ENCODE peak calls at places on chromosomes 11 and 22, in seven cellular contexts. One of them, this sample, is unnamed.

GRCh38 chr11:1358286-1358685 is 31.4 kb upstream of the BRSK2 start:
- DNase-seq in cardiac septum: no peak
- DNase-seq in stimulated activated CD8-positive, alpha-beta memory T cell treated with anti-CD3 and anti-CD28 coated beads, Interleukin-15, amount 100 ng/mL, for 4 hours: no peak
- DNase-seq in amygdala: no peak
- DNase-seq in PC-9: no peak
- DNase-seq in iPS DF 6.9: no peak
- DNase-seq in IMR-90: peak
- DNase-seq in this sample: no peak

GRCh38 chr11:19935507-19935906 is 222.9 kb downstream of the NAV2 start:
- DNase-seq in amygdala: no peak
- DNase-seq in iPS DF 6.9: peak
- DNase-seq in IMR-90: peak
- DNase-seq in cardiac septum: no peak
- DNase-seq in stimulated activated CD8-positive, alpha-beta memory T cell treated with anti-CD3 and anti-CD28 coated beads, Interleukin-15, amount 100 ng/mL, for 4 hours: no peak
- DNase-seq in PC-9: peak
- DNase-seq in this sample: no peak

GRCh38 chr11:76240143-76240505 is 33.8 kb upstream of the WNT11 start:
- DNase-seq in iPS DF 6.9: no peak
- DNase-seq in IMR-90: no peak
- DNase-seq in cardiac septum: no peak
- DNase-seq in stimulated activated CD8-positive, alpha-beta memory T cell treated with anti-CD3 and anti-CD28 coated beads, Interleukin-15, amount 100 ng/mL, for 4 hours: no peak
- DNase-seq in amygdala: no peak
- DNase-seq in PC-9: no peak
- DNase-seq in this sample: no peak

GRCh38 chr22:33515733-33516297 is 404.5 kb downstream of the LARGE1 start:
- DNase-seq in amygdala: no peak
- DNase-seq in PC-9: no peak
- DNase-seq in stimulated activated CD8-positive, alpha-beta memory T cell treated with anti-CD3 and anti-CD28 coated beads, Interleukin-15, amount 100 ng/mL, for 4 hours: no peak
- DNase-seq in IMR-90: no peak
- DNase-seq in cardiac septum: no peak
- DNase-seq in iPS DF 6.9: no peak
- DNase-seq in this sample: no peak

GRCh38 chr11:114774599-114775365 is 96.5 kb downstream of the NXPE2 start:
- DNase-seq in iPS DF 6.9: peak
- DNase-seq in amygdala: peak
- DNase-seq in stimulated activated CD8-positive, alpha-beta memory T cell treated with anti-CD3 and anti-CD28 coated beads, Interleukin-15, amount 100 ng/mL, for 4 hours: no peak
- DNase-seq in cardiac septum: no peak
- DNase-seq in PC-9: no peak
- DNase-seq in IMR-90: peak
- DNase-seq in this sample: no peak

GRCh38 chr11:114036156-114036811 is 23.2 kb upstream of the ZBTB16 start:
- DNase-seq in amygdala: no peak
- DNase-seq in iPS DF 6.9: peak
- DNase-seq in IMR-90: peak
- DNase-seq in stimulated activated CD8-positive, alpha-beta memory T cell treated with anti-CD3 and anti-CD28 coated beads, Interleukin-15, amount 100 ng/mL, for 4 hours: peak
- DNase-seq in PC-9: no peak
- DNase-seq in cardiac septum: peak
- DNase-seq in this sample: peak

GRCh38 chr11:44145011-44145777 is 49.7 kb downstream of the EXT2 start:
- DNase-seq in IMR-90: peak
- DNase-seq in cardiac septum: no peak
- DNase-seq in PC-9: no peak
- DNase-seq in amygdala: no peak
- DNase-seq in stimulated activated CD8-positive, alpha-beta memory T cell treated with anti-CD3 and anti-CD28 coated beads, Interleukin-15, amount 100 ng/mL, for 4 hours: no peak
- DNase-seq in iPS DF 6.9: no peak
- DNase-seq in this sample: no peak

GRCh38 chr11:108432783-108433182 is 34.5 kb downstream of the C11orf65 start:
- DNase-seq in amygdala: no peak
- DNase-seq in PC-9: no peak
- DNase-seq in cardiac septum: no peak
- DNase-seq in IMR-90: peak
- DNase-seq in stimulated activated CD8-positive, alpha-beta memory T cell treated with anti-CD3 and anti-CD28 coated beads, Interleukin-15, amount 100 ng/mL, for 4 hours: no peak
- DNase-seq in iPS DF 6.9: no peak
- DNase-seq in this sample: no peak

GRCh38 chr11:43825217-43825816 is 55.3 kb upstream of the ALKBH3 start:
- DNase-seq in cardiac septum: no peak
- DNase-seq in amygdala: no peak
- DNase-seq in stimulated activated CD8-positive, alpha-beta memory T cell treated with anti-CD3 and anti-CD28 coated beads, Interleukin-15, amount 100 ng/mL, for 4 hours: no peak
- DNase-seq in PC-9: no peak
- DNase-seq in iPS DF 6.9: no peak
- DNase-seq in IMR-90: peak
- DNase-seq in this sample: no peak

GRCh38 chr11:126318642-126319373 is 14.9 kb downstream of the DCPS start:
- DNase-seq in iPS DF 6.9: no peak
- DNase-seq in cardiac septum: no peak
- DNase-seq in amygdala: no peak
- DNase-seq in PC-9: no peak
- DNase-seq in stimulated activated CD8-positive, alpha-beta memory T cell treated with anti-CD3 and anti-CD28 coated beads, Interleukin-15, amount 100 ng/mL, for 4 hours: no peak
- DNase-seq in IMR-90: peak
- DNase-seq in this sample: no peak

GRCh38 chr22:37122598-37123180 is 13.2 kb upstream of the TMPRSS6 start:
- DNase-seq in stimulated activated CD8-positive, alpha-beta memory T cell treated with anti-CD3 and anti-CD28 coated beads, Interleukin-15, amount 100 ng/mL, for 4 hours: no peak
- DNase-seq in amygdala: no peak
- DNase-seq in cardiac septum: no peak
- DNase-seq in IMR-90: no peak
- DNase-seq in iPS DF 6.9: no peak
- DNase-seq in PC-9: no peak
- DNase-seq in this sample: no peak

GRCh38 chr11:129298990-129299389 is 76.7 kb upstream of the BARX2 start:
- DNase-seq in IMR-90: no peak
- DNase-seq in amygdala: no peak
- DNase-seq in stimulated activated CD8-positive, alpha-beta memory T cell treated with anti-CD3 and anti-CD28 coated beads, Interleukin-15, amount 100 ng/mL, for 4 hours: no peak
- DNase-seq in cardiac septum: no peak
- DNase-seq in PC-9: no peak
- DNase-seq in iPS DF 6.9: no peak
- DNase-seq in this sample: no peak

GRCh38 chr22:45777852-45778172 is 106.2 kb downstream of the ATXN10 start:
- DNase-seq in cardiac septum: no peak
- DNase-seq in IMR-90: no peak
- DNase-seq in PC-9: no peak
- DNase-seq in stimulated activated CD8-positive, alpha-beta memory T cell treated with anti-CD3 and anti-CD28 coated beads, Interleukin-15, amount 100 ng/mL, for 4 hours: no peak
- DNase-seq in iPS DF 6.9: no peak
- DNase-seq in amygdala: no peak
- DNase-seq in this sample: no peak

GRCh38 chr11:7204778-7205177 is 46.9 kb upstream of the SYT9 start:
- DNase-seq in cardiac septum: no peak
- DNase-seq in PC-9: no peak
- DNase-seq in amygdala: no peak
- DNase-seq in IMR-90: no peak
- DNase-seq in stimulated activated CD8-positive, alpha-beta memory T cell treated with anti-CD3 and anti-CD28 coated beads, Interleukin-15, amount 100 ng/mL, for 4 hours: no peak
- DNase-seq in iPS DF 6.9: no peak
- DNase-seq in this sample: no peak

GRCh38 chr11:130163346-130164220 is 4.0 kb downstream of the ST14 start:
- DNase-seq in amygdala: no peak
- DNase-seq in stimulated activated CD8-positive, alpha-beta memory T cell treated with anti-CD3 and anti-CD28 coated beads, Interleukin-15, amount 100 ng/mL, for 4 hours: no peak
- DNase-seq in IMR-90: no peak
- DNase-seq in iPS DF 6.9: no peak
- DNase-seq in PC-9: peak
- DNase-seq in cardiac septum: no peak
- DNase-seq in this sample: no peak

GRCh38 chr11:129280027-129280811 is 88.1 kb upstream of the ARHGAP32 start:
- DNase-seq in cardiac septum: no peak
- DNase-seq in stimulated activated CD8-positive, alpha-beta memory T cell treated with anti-CD3 and anti-CD28 coated beads, Interleukin-15, amount 100 ng/mL, for 4 hours: no peak
- DNase-seq in PC-9: no peak
- DNase-seq in iPS DF 6.9: no peak
- DNase-seq in IMR-90: peak
- DNase-seq in amygdala: no peak
- DNase-seq in this sample: no peak

GRCh38 chr11:37026326-37026725 is 428.3 kb upstream of the RAG2 start:
- DNase-seq in cardiac septum: no peak
- DNase-seq in IMR-90: no peak
- DNase-seq in stimulated activated CD8-positive, alpha-beta memory T cell treated with anti-CD3 and anti-CD28 coated beads, Interleukin-15, amount 100 ng/mL, for 4 hours: no peak
- DNase-seq in PC-9: no peak
- DNase-seq in amygdala: no peak
- DNase-seq in iPS DF 6.9: peak
- DNase-seq in this sample: no peak

GRCh38 chr11:45079943-45080719 is 66.3 kb upstream of the PRDM11 start:
- DNase-seq in cardiac septum: no peak
- DNase-seq in iPS DF 6.9: no peak
- DNase-seq in IMR-90: no peak
- DNase-seq in amygdala: no peak
- DNase-seq in PC-9: no peak
- DNase-seq in stimulated activated CD8-positive, alpha-beta memory T cell treated with anti-CD3 and anti-CD28 coated beads, Interleukin-15, amount 100 ng/mL, for 4 hours: peak
- DNase-seq in this sample: no peak

GRCh38 chr11:85718991-85719807 is 33.2 kb upstream of the CCDC89 start:
- DNase-seq in IMR-90: peak
- DNase-seq in cardiac septum: peak
- DNase-seq in iPS DF 6.9: peak
- DNase-seq in amygdala: no peak
- DNase-seq in stimulated activated CD8-positive, alpha-beta memory T cell treated with anti-CD3 and anti-CD28 coated beads, Interleukin-15, amount 100 ng/mL, for 4 hours: no peak
- DNase-seq in PC-9: peak
- DNase-seq in this sample: no peak

GRCh38 chr11:120817131-120817530 is 206.8 kb upstream of the TBCEL start:
- DNase-seq in iPS DF 6.9: no peak
- DNase-seq in amygdala: peak
- DNase-seq in IMR-90: no peak
- DNase-seq in stimulated activated CD8-positive, alpha-beta memory T cell treated with anti-CD3 and anti-CD28 coated beads, Interleukin-15, amount 100 ng/mL, for 4 hours: no peak
- DNase-seq in cardiac septum: no peak
- DNase-seq in PC-9: no peak
- DNase-seq in this sample: no peak

GRCh38 chr22:21650823-21651520 is 8.9 kb downstream of the SDF2L1 start:
- DNase-seq in iPS DF 6.9: no peak
- DNase-seq in IMR-90: no peak
- DNase-seq in PC-9: no peak
- DNase-seq in amygdala: no peak
- DNase-seq in stimulated activated CD8-positive, alpha-beta memory T cell treated with anti-CD3 and anti-CD28 coated beads, Interleukin-15, amount 100 ng/mL, for 4 hours: no peak
- DNase-seq in cardiac septum: no peak
- DNase-seq in this sample: no peak

GRCh38 chr11:35682230-35683195 is 19.9 kb downstream of the TRIM44 start:
- DNase-seq in stimulated activated CD8-positive, alpha-beta memory T cell treated with anti-CD3 and anti-CD28 coated beads, Interleukin-15, amount 100 ng/mL, for 4 hours: no peak
- DNase-seq in cardiac septum: no peak
- DNase-seq in amygdala: no peak
- DNase-seq in iPS DF 6.9: no peak
- DNase-seq in IMR-90: no peak
- DNase-seq in PC-9: no peak
- DNase-seq in this sample: peak